ENCODE peak calls at places on chromosomes 4 and X, in eight cellular contexts. Q is uterus; R is cardiac muscle cell; V is H9; Y is hepatocyte; T is CD4-positive, alpha-beta T cell; H is naive thymus-derived CD4-positive, alpha-beta T cell; A is PC-3. K is an unnamed sample. For H3K27me3, the result is how much of the 10 kb centered on the place peaks cover.

GRCh38 chr4:150217192-150217591 is 138.9 kb downstream of the DCLK2 start:
- DNase-seq in Q (no peak), R (peak), V (no peak), Y (peak), T (no peak), H (no peak), A (peak), K (no peak)

GRCh38 chr4:147846318-147847135 is 114.6 kb downstream of the ARHGAP10 start:
- DNase-seq in Q (no peak), R (no peak), V (no peak), Y (no peak), T (no peak), H (no peak), A (no peak), K (peak)

GRCh38 chr4:113760852-113761681 is 471 bp downstream of the CAMK2D start:
- DNase-seq in Q (peak), R (peak), V (peak), Y (peak), T (peak), H (peak), A (peak), K (peak)

GRCh38 chr4:105025263-105026017 is 121.2 kb upstream of the TET2 start:
- DNase-seq in Q (no peak), R (no peak), V (peak), Y (no peak), T (no peak), H (no peak), A (no peak), K (no peak)

GRCh38 chr4:2626231-2626630 is 89.8 kb downstream of the FAM193A start:
- DNase-seq in Q (no peak), R (no peak), V (no peak), Y (no peak), T (no peak), H (no peak), A (no peak), K (no peak)

GRCh38 chrX:125205084-125205917 is 114.4 kb upstream of the TEX13C start:
- DNase-seq in Q (peak), R (peak), V (peak), Y (peak), T (no peak), H (peak), A (peak), K (no peak)

GRCh38 chr4:168272488-168272887 is 46.1 kb downstream of the DDX60 start:
- DNase-seq in Q (no peak), R (no peak), V (no peak), Y (no peak), T (no peak), H (peak), A (no peak), K (no peak)

GRCh38 chrX:131802836-131803626 is 220.1 kb upstream of the STK26 start:
- DNase-seq in Q (peak), R (no peak), V (no peak), Y (no peak), T (no peak), H (peak), A (peak), K (peak)

GRCh38 chr4:127069675-127070074 is 563.1 kb upstream of the INTU start:
- DNase-seq in Q (no peak), R (no peak), V (no peak), Y (no peak), T (no peak), H (no peak), A (no peak), K (no peak)

GRCh38 chr4:130074096-130074495 is 978.1 kb downstream of the C4orf33 start:
- DNase-seq in Q (no peak), R (no peak), V (no peak), Y (no peak), T (no peak), H (no peak), A (no peak), K (no peak)

GRCh38 chrX:78658851-78659744 is at the start of gene RTL3:
- DNase-seq in Q (no peak), R (no peak), V (no peak), Y (no peak), T (no peak), H (no peak), A (peak), K (no peak)

GRCh38 chr4:94399721-94400120 is 52.0 kb upstream of the PDLIM5 start:
- DNase-seq in Q (no peak), R (peak), V (no peak), Y (no peak), T (no peak), H (no peak), A (no peak), K (no peak)

GRCh38 chr4:94406668-94407437 is 44.9 kb upstream of the PDLIM5 start:
- DNase-seq in Q (peak), R (peak), V (peak), Y (peak), T (peak), H (peak), A (peak), K (peak)

GRCh38 chr4:94400191-94400590 is 51.6 kb upstream of the PDLIM5 start:
- DNase-seq in Q (no peak), R (no peak), V (no peak), Y (no peak), T (no peak), H (no peak), A (no peak), K (no peak)

GRCh38 chr4:94407846-94408245 is 43.9 kb upstream of the PDLIM5 start:
- DNase-seq in Q (no peak), R (no peak), V (no peak), Y (no peak), T (no peak), H (no peak), A (no peak), K (no peak)

DNA sequence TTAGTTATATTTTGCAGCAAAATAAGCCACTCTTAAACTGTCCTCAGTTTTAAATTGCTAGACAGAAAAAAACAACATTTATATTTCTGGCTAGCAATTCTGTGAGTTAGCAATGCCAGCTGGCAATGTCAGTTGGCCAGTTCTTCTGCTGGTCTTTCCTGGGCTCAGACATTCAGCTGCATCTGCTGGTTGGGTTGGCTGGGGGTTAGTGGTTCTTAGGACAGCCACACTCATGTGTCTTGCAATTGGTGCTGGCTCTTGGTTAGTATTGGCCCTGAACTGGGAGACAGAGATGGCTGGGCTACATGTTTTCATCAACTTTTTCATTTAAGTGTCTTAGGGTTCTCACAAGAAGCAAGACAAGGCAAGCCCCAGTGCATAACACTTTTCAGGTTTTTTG is 48.0 kb upstream of the PDLIM5 start:
- DNase-seq in Q (no peak), R (no peak), V (no peak), Y (no peak), T (no peak), H (no peak), A (no peak), K (no peak)
- H3K27me3 ChIP-seq in Q (under half), R (under half), V (under half), Y (under half), T (under half), H (under half), A (under half), K (under half)

DNA sequence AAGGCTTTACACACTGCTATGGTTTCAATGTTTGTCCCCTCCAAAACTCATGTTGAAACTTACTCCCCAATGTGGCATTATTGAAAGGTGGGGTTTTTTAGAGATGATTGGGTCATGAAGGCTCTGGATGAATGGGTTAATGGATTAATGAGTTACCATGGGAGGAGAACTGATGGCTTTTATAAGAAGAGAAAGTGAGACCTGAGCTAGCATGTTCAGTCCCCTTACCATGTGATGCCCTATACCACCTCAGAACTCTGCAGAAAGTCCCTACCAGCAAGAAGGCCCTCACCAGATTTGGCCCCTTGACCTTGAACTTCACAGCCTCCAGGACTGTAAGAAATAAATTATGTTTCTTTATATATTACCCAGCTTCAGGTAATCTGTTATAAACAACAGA is 68.9 kb upstream of the CAPN6 start:
- DNase-seq in Q (no peak), R (no peak), V (no peak), Y (no peak), T (no peak), H (no peak), A (no peak), K (no peak)
- H3K27me3 ChIP-seq in Q (under half), R (under half), V (under half), Y (under half), T (under half), H (under half), A (under half), K (under half)

GRCh38 chr4:41361831-41362646 is 105.3 kb downstream of the UCHL1 start:
- DNase-seq in Q (no peak), R (no peak), V (peak), Y (no peak), T (no peak), H (no peak), A (peak), K (no peak)

GRCh38 chr4:41363384-41363981 is 106.8 kb downstream of the UCHL1 start:
- DNase-seq in Q (peak), R (no peak), V (peak), Y (no peak), T (no peak), H (no peak), A (peak), K (no peak)

GRCh38 chr4:41360911-41361830 is 104.4 kb downstream of the UCHL1 start:
- DNase-seq in Q (no peak), R (peak), V (peak), Y (peak), T (no peak), H (no peak), A (peak), K (no peak)

GRCh38 chr4:41364871-41365270 is 108.1 kb downstream of the UCHL1 start:
- DNase-seq in Q (no peak), R (no peak), V (no peak), Y (no peak), T (no peak), H (no peak), A (no peak), K (no peak)

DNA sequence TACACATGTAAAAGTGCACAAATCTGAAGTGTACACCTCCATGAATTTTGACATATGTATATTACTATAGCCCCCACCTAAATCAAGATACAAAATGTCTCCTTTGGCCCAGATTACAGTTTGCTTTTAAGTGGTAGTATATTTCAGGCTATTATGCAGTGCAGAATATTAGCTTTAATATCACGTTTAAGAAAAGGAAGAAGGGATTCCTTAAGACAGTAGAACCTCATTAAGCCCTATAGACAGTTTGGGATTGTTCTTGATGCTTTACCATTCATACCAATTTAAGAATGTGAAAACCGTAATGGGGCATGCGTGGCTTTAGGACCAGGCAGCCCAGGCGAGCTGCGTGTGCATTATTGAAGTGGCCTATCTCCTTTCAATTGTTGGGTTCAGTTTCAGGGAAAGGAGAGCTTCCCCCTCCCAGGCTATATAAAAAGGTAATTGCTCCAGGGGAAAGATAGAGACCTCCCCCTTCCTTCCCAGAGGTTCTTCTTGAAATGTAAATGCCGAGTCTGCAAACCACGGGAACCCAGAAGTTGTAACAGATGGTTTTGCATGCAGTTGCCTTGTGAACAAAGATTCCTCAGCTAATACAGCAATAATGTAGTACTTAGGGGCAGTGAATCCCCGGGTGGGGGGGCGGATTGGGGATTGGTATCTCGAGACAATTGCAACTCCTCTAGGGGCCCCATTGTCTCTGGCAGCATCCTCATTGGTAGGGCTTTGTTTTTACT is 106.1 kb downstream of the UCHL1 start:
- DNase-seq in Q (no peak), R (no peak), V (peak), Y (no peak), T (no peak), H (no peak), A (no peak), K (no peak)
- H3K27me3 ChIP-seq in Q (under half), R (half or more), V (under half), Y (under half), T (under half), H (under half), A (under half), K (under half)

GRCh38 chr4:54100607-54101189 is 735 bp downstream of the GSX2 start:
- DNase-seq in Q (no peak), R (no peak), V (peak), Y (no peak), T (no peak), H (no peak), A (no peak), K (no peak)

GRCh38 chr4:54104907-54105306 is 4.9 kb downstream of the GSX2 start:
- DNase-seq in Q (no peak), R (no peak), V (no peak), Y (no peak), T (no peak), H (no peak), A (no peak), K (no peak)

GRCh38 chr4:54102747-54103146 is 2.8 kb downstream of the GSX2 start:
- DNase-seq in Q (no peak), R (no peak), V (no peak), Y (no peak), T (no peak), H (no peak), A (no peak), K (no peak)

GRCh38 chr4:54101190-54102041 is 1.5 kb downstream of the GSX2 start:
- DNase-seq in Q (no peak), R (no peak), V (peak), Y (no peak), T (no peak), H (no peak), A (no peak), K (no peak)

DNA sequence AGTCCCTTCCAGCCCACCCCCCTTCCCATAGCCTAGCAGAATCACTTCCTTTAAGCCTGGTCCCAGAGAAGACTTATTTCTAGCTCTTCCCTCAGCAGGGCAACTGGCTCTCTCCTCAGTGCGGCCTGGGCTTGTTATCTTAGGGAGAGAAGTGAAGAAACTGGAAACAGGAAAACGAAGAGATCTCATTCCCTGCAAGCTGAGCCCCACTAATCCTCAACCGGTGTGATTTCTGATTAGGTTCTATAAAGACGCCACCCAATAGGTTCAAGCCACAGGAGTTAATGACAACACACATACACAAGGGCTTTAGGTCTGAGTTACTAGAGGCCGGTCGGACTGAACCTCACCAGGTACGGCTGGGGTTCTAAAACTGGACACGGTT is 3.2 kb downstream of the GSX2 start:
- DNase-seq in Q (no peak), R (no peak), V (no peak), Y (no peak), T (no peak), H (no peak), A (no peak), K (no peak)
- H3K27me3 ChIP-seq in Q (under half), R (half or more), V (half or more), Y (half or more), T (half or more), H (under half), A (under half), K (half or more)

DNA sequence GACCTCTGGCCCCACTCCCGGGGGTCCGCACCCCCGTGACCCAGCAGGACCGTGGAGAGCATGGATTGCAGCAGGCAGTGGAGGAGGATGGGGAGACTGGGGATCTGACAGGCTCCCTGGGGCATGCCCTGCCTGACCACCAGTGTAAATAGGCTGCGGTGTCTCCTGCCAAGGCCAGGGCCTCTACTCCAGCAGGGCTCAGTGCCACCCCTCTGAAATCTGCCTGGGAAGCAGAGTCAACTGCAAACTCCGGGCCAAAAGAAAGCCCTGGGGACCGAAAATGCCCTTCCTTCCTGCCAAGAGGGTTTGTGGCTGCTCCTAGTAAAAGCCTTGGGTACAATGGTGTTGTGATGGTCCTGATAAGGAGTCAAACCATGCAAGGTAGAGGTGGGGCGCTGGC is 6.4 kb downstream of the ADRA2C start:
- DNase-seq in Q (no peak), R (no peak), V (no peak), Y (no peak), T (no peak), H (no peak), A (no peak), K (no peak)
- H3K27me3 ChIP-seq in Q (under half), R (under half), V (under half), Y (under half), T (under half), H (under half), A (under half), K (under half)

GRCh38 chr4:4871267-4872147 is 12.0 kb downstream of the MSX1 start:
- DNase-seq in Q (no peak), R (no peak), V (no peak), Y (no peak), T (no peak), H (no peak), A (no peak), K (no peak)
- H3K27me3 ChIP-seq in Q (under half), R (half or more), V (half or more), Y (half or more), T (half or more), H (under half), A (half or more), K (under half)